ENCODE peak calls at places on chromosomes 11 and 22, in five cellular contexts. S is PC-3, H is GM23248, M is OCI-LY7, U is GM23338. F is an unnamed sample.

GRCh38 chr11:60748821-60749220 is 7.8 kb upstream of the MS4A15 start:
- DNase-seq in U (no peak), H (no peak), S (no peak), M (no peak), F (no peak)

GRCh38 chr11:62125881-62126280 is 2.1 kb downstream of the INCENP start:
- DNase-seq in U (no peak), H (no peak), M (peak; percentile 18), S (no peak), F (no peak)

GRCh38 chr11:9580894-9581293 is 7.4 kb downstream of the WEE1 start:
- DNase-seq in M (no peak), S (no peak), U (no peak), H (no peak), F (no peak)

GRCh38 chr11:28490763-28491382 is 382.7 kb downstream of the METTL15 start:
- DNase-seq in U (no peak), H (peak; percentile 18), S (no peak), M (no peak), F (no peak)

GRCh38 chr11:36249271-36249670 is 40.0 kb downstream of the COMMD9 start:
- DNase-seq in S (peak; percentile 71), M (no peak), U (no peak), H (peak; percentile 91), F (no peak)

GRCh38 chr11:94539420-94539819 is 4.3 kb upstream of the FUT4 start:
- DNase-seq in S (peak; percentile 26), M (no peak), H (no peak), U (no peak), F (peak; percentile 66)

GRCh38 chr11:107769189-107769588 is 57.3 kb upstream of the SLN start:
- DNase-seq in H (peak; percentile 85), M (no peak), U (no peak), S (peak; percentile 91), F (no peak)

GRCh38 chr11:15818132-15818842 is 538.1 kb downstream of the SOX6 start:
- DNase-seq in H (no peak), M (no peak), U (no peak), S (no peak), F (no peak)

GRCh38 chr11:73330569-73331093 is 22.6 kb downstream of the ARHGEF17 start:
- DNase-seq in U (peak; percentile 65), M (no peak), S (peak; percentile 26), H (peak; percentile 69), F (no peak)

GRCh38 chr11:125569913-125570621 is 790 bp downstream of the EI24 start:
- DNase-seq in H (peak; percentile 49), S (peak; percentile 39), M (peak; percentile 20), U (peak; percentile 4), F (no peak)

GRCh38 chr11:116459233-116459632 is 313.6 kb downstream of the BUD13 start:
- DNase-seq in U (no peak), M (no peak), H (no peak), S (no peak), F (no peak)

GRCh38 chr11:11043676-11044075 is 185.8 kb upstream of the ZBED5 start:
- DNase-seq in U (no peak), H (no peak), S (no peak), M (no peak), F (no peak)

GRCh38 chr22:43288807-43289417 is 54.3 kb downstream of the SCUBE1 start:
- DNase-seq in S (no peak), M (no peak), H (no peak), U (no peak), F (no peak)

GRCh38 chr22:43288378-43288777 is 54.8 kb downstream of the SCUBE1 start:
- DNase-seq in U (no peak), M (no peak), S (no peak), H (no peak), F (no peak)

GRCh38 chr22:43291381-43291780 is 51.8 kb downstream of the SCUBE1 start:
- DNase-seq in U (no peak), S (no peak), M (no peak), H (no peak), F (no peak)

GRCh38 chr22:43289976-43290663 is 53.1 kb downstream of the SCUBE1 start:
- DNase-seq in M (no peak), S (no peak), U (no peak), H (peak; percentile 54), F (no peak)

GRCh38 chr22:43289551-43289963 is 53.6 kb downstream of the SCUBE1 start:
- DNase-seq in H (peak; percentile 42), U (no peak), M (no peak), S (no peak), F (no peak)
- H3K4me3 ChIP-seq in H (peak overlapping the region; percentile 51), U (no peak overlapping the region), M (no peak overlapping the region), S (no peak overlapping the region), F (no peak overlapping the region)

GRCh38 chr11:63673579-63673978 is 2.4 kb upstream of the ATL3 start:
- DNase-seq in H (peak; percentile 72), M (no peak), U (no peak), S (peak; percentile 47), F (peak; percentile 34)
- H3K9me2 ChIP-seq in H (no peaks in the 10 kb centered on the region), M (no peaks in the 10 kb centered on the region), U (no peaks in the 10 kb centered on the region), S (no peaks in the 10 kb centered on the region), F (no peaks in the 10 kb centered on the region)

GRCh38 chr22:19169947-19170318 is 8.6 kb downstream of the SLC25A1 start:
- DNase-seq in H (no peak), S (no peak), M (no peak), U (no peak), F (no peak)
- H3K4me3 ChIP-seq in H (peak overlapping the region; percentile 66), S (peak overlapping the region; percentile 61), M (no peak overlapping the region), U (peak overlapping the region; percentile 69), F (no peak overlapping the region)

DNA sequence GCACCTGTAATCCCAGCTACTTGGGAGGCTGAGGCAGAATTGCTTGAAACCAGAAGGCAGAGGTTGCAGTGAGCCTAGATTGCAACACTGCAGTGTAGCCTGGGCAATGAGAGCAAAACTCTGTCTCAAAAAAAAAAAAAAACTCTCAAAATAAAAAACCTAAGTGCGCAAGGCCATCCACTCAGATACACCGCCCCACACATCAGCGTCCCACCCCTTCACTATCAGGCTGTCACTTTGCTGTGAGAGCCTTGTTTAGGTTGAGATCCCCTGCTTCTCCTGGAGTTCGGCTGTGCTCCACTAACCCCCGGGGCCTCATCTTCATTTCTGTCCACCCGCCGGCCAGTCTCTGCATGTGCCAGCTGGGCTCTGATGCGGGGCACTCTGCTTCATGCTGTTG is 12.1 kb downstream of the SLC25A1 start:
- DNase-seq in H (no peak), U (no peak), S (no peak), M (no peak), F (no peak)
- H3K9me2 ChIP-seq in H (no peaks in the 10 kb centered on the region), U (no peaks in the 10 kb centered on the region), S (no peaks in the 10 kb centered on the region), M (no peaks in the 10 kb centered on the region), F (no peaks in the 10 kb centered on the region)

GRCh38 chr11:63537293-63538101 is 889 bp downstream of the PLAAT4 start:
- DNase-seq in S (no peak), H (peak; percentile 47), U (no peak), M (no peak), F (peak; percentile 17)
- H3K4me3 ChIP-seq in S (peak overlapping the region; percentile 53), H (peak overlapping the region; percentile 64), U (no peak overlapping the region), M (peak overlapping the region; percentile 49), F (no peak overlapping the region)

GRCh38 chr11:134052988-134053945 is 15.6 kb upstream of the JAM3 start:
- DNase-seq in U (no peak), S (no peak), H (peak; percentile 71), M (no peak), F (no peak)
- H3K9me2 ChIP-seq in U (no peaks in the 10 kb centered on the region), S (no peaks in the 10 kb centered on the region), H (no peaks in the 10 kb centered on the region), M (no peaks in the 10 kb centered on the region), F (no peaks in the 10 kb centered on the region)

GRCh38 chr22:27990879-27991278 is 71.8 kb upstream of the PITPNB start:
- DNase-seq in U (peak; percentile 93), M (peak; percentile 67), S (peak; percentile 6), H (peak; percentile 68), F (no peak)
- H3K4me3 ChIP-seq in U (no peak overlapping the region), M (peak overlapping the region; percentile 47), S (no peak overlapping the region), H (no peak overlapping the region), F (no peak overlapping the region)

GRCh38 chr22:22239311-22239939 is 5.2 kb upstream of the VPREB1 start:
- DNase-seq in H (no peak), M (no peak), U (no peak), S (no peak), F (no peak)

GRCh38 chr22:22233081-22233480 is 11.5 kb upstream of the VPREB1 start:
- DNase-seq in U (no peak), M (no peak), S (no peak), H (no peak), F (no peak)

GRCh38 chr22:22241554-22241898 is 3.1 kb upstream of the VPREB1 start:
- DNase-seq in U (no peak), M (no peak), H (no peak), S (no peak), F (no peak)

GRCh38 chr22:22235564-22235963 is 9.0 kb upstream of the VPREB1 start:
- DNase-seq in U (peak; percentile 71), H (peak; percentile 23), M (peak; percentile 40), S (peak; percentile 32), F (no peak)

GRCh38 chr22:22237521-22237920 is 7.1 kb upstream of the VPREB1 start:
- DNase-seq in H (no peak), M (no peak), U (no peak), S (no peak), F (no peak)
- H3K9me2 ChIP-seq in H (no peaks in the 10 kb centered on the region), M (no peaks in the 10 kb centered on the region), U (no peaks in the 10 kb centered on the region), S (no peaks in the 10 kb centered on the region), F (no peaks in the 10 kb centered on the region)

DNA sequence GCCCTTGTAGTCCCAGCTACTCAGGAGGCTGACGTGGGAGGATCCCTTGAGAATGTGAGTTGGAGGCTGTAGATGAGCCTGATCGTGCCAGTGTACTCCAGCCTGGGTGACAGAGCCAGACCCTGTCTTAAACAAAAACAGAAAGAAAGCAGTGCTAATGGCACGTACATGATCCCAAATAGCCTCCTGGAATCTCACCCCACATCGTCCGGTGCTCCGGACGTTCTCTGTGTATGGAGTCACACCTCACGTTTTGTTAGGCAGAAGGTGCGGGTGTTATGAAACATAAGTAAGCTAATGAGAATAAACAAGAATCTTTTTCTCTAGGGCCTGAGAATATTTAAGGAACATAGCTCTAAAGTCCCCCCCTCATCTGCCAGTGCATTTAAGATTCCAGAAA is 23.7 kb upstream of the MICAL3 start:
- DNase-seq in M (no peak), H (no peak), U (no peak), S (no peak), F (no peak)
- H3K4me3 ChIP-seq in M (no peak overlapping the region), H (peak overlapping the region; percentile 56), U (no peak overlapping the region), S (no peak overlapping the region), F (no peak overlapping the region)

GRCh38 chr11:47288066-47288465 is 18.1 kb downstream of the MADD start:
- DNase-seq in M (no peak), U (no peak), H (no peak), S (no peak), F (no peak)
- H3K9me2 ChIP-seq in M (no peaks in the 10 kb centered on the region), U (no peaks in the 10 kb centered on the region), H (no peaks in the 10 kb centered on the region), S (no peaks in the 10 kb centered on the region), F (no peaks in the 10 kb centered on the region)

F was measured in PC-9.